ENCODE peak calls at places on chromosomes 3 and 15, in four cellular contexts. One of them, this sample, is unnamed.

GRCh38 chr3:46353090-46353489 is 821 bp upstream of the CCR2 start:
- DNase-seq in WTC11: no peak
- DNase-seq in HepG2: no peak
- DNase-seq in GM12878: no peak
- DNase-seq in this sample: no peak

GRCh38 chr3:14064910-14065309 is 59.8 kb downstream of the CHCHD4 start:
- DNase-seq in WTC11: no peak
- DNase-seq in HepG2: no peak
- DNase-seq in GM12878: no peak
- DNase-seq in this sample: no peak

GRCh38 chr3:161310649-161311423 is 60.5 kb downstream of the SPTSSB start:
- DNase-seq in WTC11: no peak
- DNase-seq in GM12878: peak; percentile 62
- DNase-seq in HepG2: no peak
- DNase-seq in this sample: no peak

GRCh38 chr3:155390361-155390760 is 96.9 kb upstream of the STRIT1 start:
- DNase-seq in GM12878: no peak
- DNase-seq in WTC11: no peak
- DNase-seq in HepG2: no peak
- DNase-seq in this sample: no peak

GRCh38 chr3:28240440-28240839 is 979 bp upstream of the CMC1 start:
- DNase-seq in GM12878: no peak
- DNase-seq in HepG2: peak; percentile 7
- DNase-seq in WTC11: peak; percentile 51
- DNase-seq in this sample: no peak

GRCh38 chr3:126155819-126156218 is 24.6 kb downstream of the ALDH1L1 start:
- DNase-seq in WTC11: no peak
- DNase-seq in HepG2: no peak
- DNase-seq in GM12878: no peak
- DNase-seq in this sample: no peak

GRCh38 chr15:52642386-52643361 is 36.5 kb downstream of the ATOSA start:
- DNase-seq in GM12878: no peak
- DNase-seq in WTC11: no peak
- DNase-seq in HepG2: no peak
- DNase-seq in this sample: no peak

GRCh38 chr3:71759401-71759800 is 5.7 kb downstream of the GPR27 start:
- DNase-seq in HepG2: no peak
- DNase-seq in GM12878: no peak
- DNase-seq in WTC11: no peak
- DNase-seq in this sample: no peak

GRCh38 chr3:133895208-133896001 is at the start of gene RAB6B:
- DNase-seq in GM12878: no peak
- DNase-seq in HepG2: no peak
- DNase-seq in WTC11: peak; percentile 70
- DNase-seq in this sample: peak; percentile 77

GRCh38 chr15:81419304-81419943 is 45.4 kb upstream of the TMC3 start:
- DNase-seq in GM12878: no peak
- DNase-seq in HepG2: no peak
- DNase-seq in WTC11: no peak
- DNase-seq in this sample: no peak

GRCh38 chr3:48960841-48961413 is 29.1 kb upstream of the P4HTM start:
- DNase-seq in HepG2: no peak
- DNase-seq in GM12878: peak; percentile 42
- DNase-seq in WTC11: no peak
- DNase-seq in this sample: no peak

GRCh38 chr15:90638241-90638691 is 78.9 kb upstream of the BLM start:
- DNase-seq in GM12878: no peak
- DNase-seq in HepG2: no peak
- DNase-seq in WTC11: no peak
- DNase-seq in this sample: no peak

GRCh38 chr15:47409601-47410000 is 307.7 kb upstream of the SEMA6D start:
- DNase-seq in HepG2: no peak
- DNase-seq in GM12878: no peak
- DNase-seq in WTC11: no peak
- DNase-seq in this sample: no peak

GRCh38 chr15:63950911-63951481 is 95.3 kb downstream of the DAPK2 start:
- DNase-seq in WTC11: no peak
- DNase-seq in HepG2: no peak
- DNase-seq in GM12878: no peak
- DNase-seq in this sample: no peak

GRCh38 chr3:59327324-59327939 is 277.6 kb upstream of the CFAP20DC start:
- DNase-seq in WTC11: no peak
- DNase-seq in HepG2: no peak
- DNase-seq in GM12878: no peak
- DNase-seq in this sample: no peak

GRCh38 chr15:71011503-71012155 is 103.6 kb upstream of the THSD4 start:
- DNase-seq in HepG2: peak; percentile 3
- DNase-seq in GM12878: no peak
- DNase-seq in WTC11: no peak
- DNase-seq in this sample: peak; percentile 8

GRCh38 chr3:10495003-10495402 is 10.4 kb downstream of the ATP2B2 start:
- DNase-seq in HepG2: peak; percentile 60
- DNase-seq in GM12878: no peak
- DNase-seq in WTC11: no peak
- DNase-seq in this sample: peak; percentile 74

GRCh38 chr3:145145461-145145860 is 1015.5 kb downstream of the PLOD2 start:
- DNase-seq in HepG2: no peak
- DNase-seq in WTC11: no peak
- DNase-seq in GM12878: no peak
- DNase-seq in this sample: no peak

GRCh38 chr3:31550452-31551251 is 17.9 kb downstream of the STT3B start:
- DNase-seq in WTC11: no peak
- DNase-seq in GM12878: no peak
- DNase-seq in HepG2: peak; percentile 20
- DNase-seq in this sample: peak; percentile 19

GRCh38 chr3:114504941-114505632 is 211.3 kb downstream of the TIGIT start:
- DNase-seq in WTC11: no peak
- DNase-seq in HepG2: no peak
- DNase-seq in GM12878: no peak
- DNase-seq in this sample: no peak

GRCh38 chr3:111299070-111299672 is 227.6 kb downstream of the NECTIN3 start:
- DNase-seq in HepG2: no peak
- DNase-seq in GM12878: no peak
- DNase-seq in WTC11: no peak
- DNase-seq in this sample: no peak

GRCh38 chr3:171351676-171352075 is 108.5 kb downstream of the TNIK start:
- DNase-seq in WTC11: no peak
- DNase-seq in GM12878: no peak
- DNase-seq in HepG2: no peak
- DNase-seq in this sample: peak; percentile 28

GRCh38 chr3:109115451-109115850 is 2.5 kb downstream of the MORC1 start:
- DNase-seq in HepG2: no peak
- DNase-seq in WTC11: no peak
- DNase-seq in GM12878: no peak
- DNase-seq in this sample: no peak

DNA sequence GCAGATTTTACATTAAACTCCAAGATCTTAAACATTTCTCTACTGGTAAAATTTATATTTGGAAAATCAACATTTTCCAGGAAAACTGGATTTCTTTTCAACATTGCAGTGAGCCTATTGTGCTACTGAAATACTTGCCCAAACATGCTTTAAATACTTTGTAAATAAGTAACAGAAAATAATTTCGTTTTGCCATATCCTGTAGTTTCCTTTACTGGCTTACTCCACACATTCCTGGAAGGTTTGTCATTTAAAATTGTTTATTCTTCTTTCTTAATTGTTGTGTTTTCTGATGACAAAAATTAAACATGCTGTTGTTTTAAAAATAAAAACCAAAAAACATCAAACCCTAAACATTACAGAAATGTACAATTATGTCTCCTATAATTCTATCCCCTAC is 22.0 kb downstream of the ACAD11 start:
- DNase-seq in HepG2: no peak
- DNase-seq in GM12878: no peak
- DNase-seq in WTC11: no peak
- DNase-seq in this sample: no peak
- TF ChIP-seq ATF2 in HepG2: no peak
- TF ChIP-seq ATF2 in GM12878: no peak
- TF ChIP-seq ATF2 in WTC11: no peak
- TF ChIP-seq ATF2 in this sample: no peak

DNA sequence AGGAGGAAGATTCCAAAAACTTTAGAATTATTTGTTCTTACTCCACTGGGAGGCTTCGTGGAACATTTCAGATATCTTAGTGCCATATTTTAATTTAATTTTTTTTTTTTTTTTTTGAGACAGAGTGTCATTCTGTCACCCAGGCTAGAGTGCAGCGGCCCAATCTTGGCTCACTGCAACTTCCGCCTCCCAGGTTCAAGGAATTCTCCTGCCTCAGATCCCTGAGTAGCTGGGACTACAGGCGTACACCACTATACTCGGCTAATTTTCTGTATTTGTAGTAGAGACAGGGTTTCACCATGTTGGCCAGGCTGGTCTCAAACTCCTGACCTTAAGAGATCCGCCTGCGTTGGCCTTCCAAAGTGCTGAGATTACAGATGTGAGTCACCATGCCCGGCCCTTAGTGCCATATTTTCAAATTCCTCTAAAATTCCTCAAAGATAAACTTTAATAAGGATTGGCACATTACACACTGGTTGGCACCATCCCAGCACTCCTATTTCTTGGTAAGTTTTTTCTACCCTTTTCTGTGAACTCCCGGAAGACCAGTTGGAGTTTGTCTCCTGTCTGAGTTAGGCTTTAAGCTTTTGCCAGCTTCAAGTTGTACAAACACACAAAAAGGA is 693.7 kb downstream of the MCTP2 start:
- DNase-seq in HepG2: no peak
- DNase-seq in WTC11: no peak
- DNase-seq in GM12878: no peak
- DNase-seq in this sample: no peak
- TF ChIP-seq ATF2 in HepG2: no peak
- TF ChIP-seq ATF2 in WTC11: no peak
- TF ChIP-seq ATF2 in GM12878: no peak
- TF ChIP-seq ATF2 in this sample: no peak

GRCh38 chr3:95272791-95273190 is 1209.9 kb downstream of the NSUN3 start:
- DNase-seq in WTC11: no peak
- DNase-seq in HepG2: no peak
- DNase-seq in GM12878: no peak
- DNase-seq in this sample: no peak
- TF ChIP-seq ATF2 in WTC11: no peak
- TF ChIP-seq ATF2 in HepG2: no peak
- TF ChIP-seq ATF2 in GM12878: no peak
- TF ChIP-seq ATF2 in this sample: no peak

GRCh38 chr15:33963831-33964664 is 4.2 kb upstream of the CHRM5 start:
- DNase-seq in HepG2: peak; percentile 5
- DNase-seq in GM12878: no peak
- DNase-seq in WTC11: no peak
- DNase-seq in this sample: peak; percentile 17

GRCh38 chr15:33971811-33972210 is 3.5 kb downstream of the CHRM5 start:
- DNase-seq in GM12878: no peak
- DNase-seq in HepG2: no peak
- DNase-seq in WTC11: no peak
- DNase-seq in this sample: no peak

GRCh38 chr15:33964665-33965040 is 3.6 kb upstream of the CHRM5 start:
- DNase-seq in HepG2: no peak
- DNase-seq in WTC11: no peak
- DNase-seq in GM12878: no peak
- DNase-seq in this sample: no peak

GRCh38 chr15:33968224-33968623 is at the start of gene CHRM5:
- DNase-seq in WTC11: no peak
- DNase-seq in GM12878: no peak
- DNase-seq in HepG2: no peak
- DNase-seq in this sample: no peak
- TF ChIP-seq ATF2 in WTC11: no peak
- TF ChIP-seq ATF2 in GM12878: no peak
- TF ChIP-seq ATF2 in HepG2: no peak
- TF ChIP-seq ATF2 in this sample: no peak

DNA sequence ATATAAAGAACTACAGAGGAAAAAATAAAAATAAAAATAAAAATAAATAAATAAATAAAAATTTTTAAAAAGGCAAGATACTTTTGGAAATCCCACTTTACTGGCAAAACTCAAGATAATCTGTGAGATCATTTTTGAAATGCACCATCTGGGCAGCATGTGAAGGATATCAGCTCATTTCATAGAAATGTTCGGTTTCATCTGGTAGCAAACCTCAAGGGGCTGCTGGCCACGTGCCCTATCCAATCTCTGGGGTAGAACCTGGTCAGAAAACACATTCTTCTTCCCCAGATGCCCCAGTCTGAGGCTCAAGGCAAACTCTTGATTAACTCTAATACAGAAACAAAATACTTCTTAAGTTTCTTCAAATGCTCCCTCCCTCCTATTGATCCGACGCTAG is 166.0 kb downstream of the FMN1 start:
- DNase-seq in WTC11: no peak
- DNase-seq in HepG2: no peak
- DNase-seq in GM12878: no peak
- DNase-seq in this sample: no peak
- TF ChIP-seq ATF2 in WTC11: no peak
- TF ChIP-seq ATF2 in HepG2: no peak
- TF ChIP-seq ATF2 in GM12878: no peak
- TF ChIP-seq ATF2 in this sample: no peak

This sample was measured in K562.